ENCODE peak calls at places on chromosome 17, in six cellular contexts. D is A549, T is IMR-90, U is GM12878, V is SK-N-SH, Y is HepG2. K is an unnamed sample.

GRCh38 chr17:4433515-4434031 is at the start of gene SPNS3:
- DNase-seq in T (no peak), D (no peak), Y (no peak), V (no peak), U (no peak), K (no peak)

GRCh38 chr17:38605852-38606645 is at the start of gene SRCIN1:
- DNase-seq in T (peak; percentile 2), V (peak; percentile 92), D (peak; percentile 70), Y (peak; percentile 57), U (no peak), K (peak; percentile 86)

GRCh38 chr17:2388020-2388704 is 12.7 kb downstream of the MNT start:
- DNase-seq in T (no peak), D (peak; percentile 46), Y (no peak), U (no peak), V (peak; percentile 6), K (no peak)

GRCh38 chr17:43572368-43572980 is 26.3 kb upstream of the ETV4 start:
- DNase-seq in T (peak; percentile 19), D (no peak), U (no peak), Y (peak; percentile 88), V (no peak), K (peak; percentile 32)

GRCh38 chr17:42760652-42761581 is at the start of gene RAMP2:
- DNase-seq in Y (no peak), V (peak; percentile 84), D (no peak), U (no peak), T (no peak), K (no peak)

GRCh38 chr17:51857052-51857593 is 301.4 kb downstream of the CA10 start:
- DNase-seq in T (no peak), D (no peak), U (no peak), V (peak; percentile 26), Y (no peak), K (no peak)

GRCh38 chr17:18235743-18236256 is 10.4 kb downstream of the LLGL1 start:
- DNase-seq in Y (no peak), D (no peak), V (no peak), U (no peak), T (peak; percentile 67), K (no peak)

GRCh38 chr17:73029021-73029420 is 63.5 kb downstream of the SLC39A11 start:
- DNase-seq in D (no peak), V (no peak), T (no peak), Y (no peak), U (no peak), K (no peak)

GRCh38 chr17:2289878-2290478 is 13.6 kb downstream of the SMG6 start:
- DNase-seq in T (peak; percentile 40), U (no peak), Y (no peak), V (no peak), D (no peak), K (no peak)

DNA sequence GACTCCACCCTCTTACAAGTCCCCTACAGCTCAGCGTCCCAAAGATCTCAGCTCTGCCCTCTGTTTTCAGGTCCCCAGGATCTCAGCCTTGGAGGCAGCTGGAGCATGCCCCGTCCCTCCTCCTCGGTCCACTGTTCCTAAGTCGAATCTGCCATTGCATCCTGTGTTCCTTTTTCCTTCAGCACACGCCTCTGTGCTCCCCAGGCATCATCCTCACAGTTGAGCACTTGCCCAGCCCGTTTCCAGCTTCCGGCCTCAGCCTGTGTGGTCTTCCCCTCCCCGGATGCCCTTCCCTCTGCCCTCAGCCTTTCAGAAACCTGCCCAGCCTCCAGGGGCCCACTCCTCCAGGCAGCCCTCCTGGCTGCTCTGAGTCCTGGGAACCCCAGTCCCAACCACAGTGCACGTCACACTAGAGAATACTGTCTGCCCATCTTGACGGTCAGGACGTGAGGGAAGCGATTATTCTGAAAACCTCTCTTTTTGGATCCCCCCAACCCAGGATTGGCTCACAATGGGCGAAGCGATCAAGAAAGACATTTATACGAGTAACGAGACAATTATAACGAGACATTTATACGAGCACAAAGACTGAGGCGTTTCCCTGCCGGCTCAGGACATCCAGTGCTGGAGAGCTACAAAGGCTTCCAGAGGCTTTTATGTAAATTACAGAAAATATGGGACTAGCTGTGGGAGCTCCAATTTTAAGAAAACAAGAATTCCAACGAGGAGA is 41.3 kb downstream of the RPH3AL start:
- DNase-seq in T (no peak), Y (no peak), D (no peak), V (no peak), U (no peak), K (no peak)
- TF ChIP-seq SMC3 in T (no peak), Y (no peak), D (no peak), V (no peak), U (no peak), K (no peak)

GRCh38 chr17:8153550-8153956 is 1.3 kb upstream of the PER1 start:
- DNase-seq in T (peak; percentile 97), D (peak; percentile 98), Y (peak; percentile 97), V (no peak), U (no peak), K (peak; percentile 46)

GRCh38 chr17:8154608-8155152 is 2.5 kb upstream of the PER1 start:
- DNase-seq in Y (no peak), T (no peak), V (no peak), D (no peak), U (no peak), K (no peak)

GRCh38 chr17:8155341-8156173 is 3.4 kb upstream of the PER1 start:
- DNase-seq in U (no peak), Y (no peak), D (no peak), V (no peak), T (no peak), K (no peak)

GRCh38 chr17:8152981-8153549 is 861 bp upstream of the PER1 start:
- DNase-seq in U (no peak), T (no peak), V (no peak), D (no peak), Y (no peak), K (no peak)

GRCh38 chr17:8153957-8154607 is 1.9 kb upstream of the PER1 start:
- DNase-seq in Y (peak; percentile 69), D (peak; percentile 99), T (peak; percentile 98), U (no peak), V (peak; percentile 81), K (peak; percentile 95)
- TF ChIP-seq SMC3 in Y (no peak), D (no peak), T (no peak), U (no peak), V (peak; percentile 6), K (no peak)

DNA sequence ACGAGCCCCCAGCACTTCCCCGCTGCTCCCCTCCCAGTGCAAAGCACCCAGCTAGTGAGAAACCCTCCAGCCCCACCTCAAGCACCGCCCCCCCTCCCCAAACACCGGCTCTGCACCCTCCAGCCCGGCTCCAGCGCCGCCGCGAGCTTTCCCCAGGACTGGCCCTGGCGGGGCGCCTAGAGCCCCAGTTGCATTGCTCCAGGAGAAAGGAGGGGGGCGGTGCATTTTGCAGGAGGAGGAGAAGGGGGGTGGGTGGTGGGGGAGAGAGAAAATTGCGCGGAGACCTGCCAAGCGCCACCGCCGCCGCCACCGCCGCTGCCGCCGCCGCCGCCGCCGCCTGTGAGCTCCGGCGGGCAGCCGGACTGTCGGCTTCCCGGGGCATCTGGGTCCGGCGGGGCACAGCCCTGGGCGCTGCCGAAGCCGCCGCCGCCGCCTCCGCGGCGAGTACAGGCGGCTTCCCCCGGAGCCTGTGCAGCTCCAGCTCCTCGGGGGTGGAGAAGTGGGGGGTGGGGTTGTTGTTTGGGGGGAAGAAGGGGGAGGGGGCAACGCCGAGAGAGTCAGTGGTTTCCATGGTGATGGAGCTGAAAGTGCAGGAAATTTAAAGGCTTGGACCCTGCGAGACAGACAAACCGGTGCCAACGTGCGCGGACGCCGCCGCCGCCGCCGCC is at the start of gene NOG:
- DNase-seq in Y (no peak), D (peak; percentile 80), V (peak; percentile 86), T (peak; percentile 54), U (no peak), K (peak; percentile 18)
- TF ChIP-seq SMC3 in Y (no peak), D (peak; percentile 3), V (no peak), T (no peak), U (no peak), K (no peak)

DNA sequence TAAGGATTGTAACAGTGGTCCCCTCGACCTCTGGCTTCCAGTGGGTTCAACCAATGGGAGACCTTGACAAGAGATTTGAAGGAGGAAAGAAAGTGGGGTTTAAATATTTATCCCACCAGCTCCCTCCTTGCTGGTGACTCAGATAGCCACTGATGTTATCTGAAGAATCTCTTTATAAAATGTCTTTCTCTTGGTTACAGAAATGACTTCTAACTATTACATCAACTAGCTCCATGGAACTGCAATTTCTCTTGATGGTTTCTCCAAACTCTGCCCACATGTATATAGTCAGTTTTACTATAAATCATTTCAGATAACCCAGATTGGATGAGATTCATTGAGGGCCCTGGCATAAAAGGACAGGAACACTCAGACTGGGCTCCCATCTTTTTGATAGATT is 920.2 kb upstream of the SOX9 start:
- DNase-seq in T (no peak), U (no peak), V (no peak), Y (no peak), D (no peak), K (no peak)
- TF ChIP-seq SMC3 in T (no peak), U (no peak), V (no peak), Y (no peak), D (no peak), K (no peak)

GRCh38 chr17:77381185-77381700 is 240.5 kb downstream of the SEC14L1 start:
- DNase-seq in Y (no peak), D (no peak), U (no peak), T (no peak), V (peak; percentile 77), K (no peak)

GRCh38 chr17:77379065-77379428 is 238.3 kb downstream of the SEC14L1 start:
- DNase-seq in Y (no peak), T (no peak), U (no peak), V (peak; percentile 41), D (no peak), K (no peak)

GRCh38 chr17:77379837-77380236 is 239.1 kb downstream of the SEC14L1 start:
- DNase-seq in D (no peak), U (no peak), Y (no peak), V (no peak), T (no peak), K (no peak)

GRCh38 chr17:77381731-77382130 is 241.0 kb downstream of the SEC14L1 start:
- DNase-seq in T (no peak), Y (no peak), V (no peak), U (no peak), D (no peak), K (no peak)

GRCh38 chr17:77380411-77381184 is 239.8 kb downstream of the SEC14L1 start:
- DNase-seq in T (no peak), V (no peak), Y (no peak), U (no peak), D (no peak), K (no peak)
- TF ChIP-seq SMC3 in T (no peak), V (no peak), Y (no peak), U (no peak), D (no peak), K (no peak)

K was measured in K562.